ENCODE peak calls at places on chromosome X, in nine cellular contexts. A is AG09309; J is WTC11; Q is left lung; S is K562; W is CD4-positive, alpha-beta T cell; I is WERI-Rb-1; E is GM20000; V is bronchial epithelial cell. C is an unnamed sample.

GRCh38 chrX:80808854-80809493 is 703 bp downstream of the BRWD3 start:
- DNase-seq in E (no peak), J (peak), Q (no peak), V (peak), A (no peak), W (peak), I (peak), S (peak), C (peak)

GRCh38 chrX:46040001-46040400 is 505.2 kb downstream of the ZNF674 start:
- DNase-seq in A (no peak), V (peak), S (no peak), J (no peak), E (no peak), Q (no peak), I (no peak), W (no peak), C (no peak)

GRCh38 chrX:155094468-155095061 is 23.3 kb downstream of the BRCC3 start:
- DNase-seq in V (peak), I (peak), S (peak), E (no peak), J (no peak), W (no peak), A (no peak), Q (no peak), C (no peak)

GRCh38 chrX:7205037-7205577 is 57.2 kb upstream of the PUDP start:
- DNase-seq in V (no peak), W (no peak), J (no peak), A (no peak), E (no peak), S (no peak), I (no peak), Q (no peak), C (no peak)

GRCh38 chrX:136867096-136867491 is 13.4 kb downstream of the RBMX start:
- DNase-seq in W (no peak), Q (no peak), I (no peak), V (no peak), J (no peak), S (no peak), E (no peak), A (no peak), C (no peak)

GRCh38 chrX:31266172-31267076 is 194.6 kb upstream of the FTHL17 start:
- DNase-seq in J (peak), A (no peak), Q (peak), V (no peak), I (peak), W (no peak), E (peak), S (peak), C (peak)

GRCh38 chrX:13938766-13939530 is 90.7 kb downstream of the GEMIN8 start:
- DNase-seq in Q (no peak), E (peak), I (peak), J (no peak), V (no peak), W (no peak), A (no peak), S (no peak), C (no peak)

GRCh38 chrX:136622568-136622967 is 25.4 kb upstream of the CD40LG start:
- DNase-seq in I (no peak), V (no peak), W (no peak), J (no peak), Q (no peak), S (no peak), A (no peak), E (no peak), C (no peak)

GRCh38 chrX:40279091-40279430 is 181.3 kb upstream of the BCOR start:
- DNase-seq in J (no peak), W (no peak), Q (no peak), S (no peak), V (no peak), A (no peak), I (no peak), E (no peak), C (no peak)

GRCh38 chrX:133533249-133533648 is 118.0 kb upstream of the GPC4 start:
- DNase-seq in V (no peak), S (no peak), Q (no peak), I (no peak), E (no peak), J (no peak), W (no peak), A (no peak), C (no peak)

GRCh38 chrX:110081740-110082139 is 78.8 kb downstream of the TMEM164 start:
- DNase-seq in A (no peak), V (peak), E (no peak), W (no peak), S (no peak), I (no peak), J (no peak), Q (no peak), C (peak)

GRCh38 chrX:132561974-132562373 is 73.1 kb upstream of the MBNL3 start:
- DNase-seq in Q (no peak), J (no peak), A (no peak), E (no peak), V (no peak), W (no peak), I (no peak), S (no peak), C (no peak)

GRCh38 chrX:54358424-54359211 is 772 bp upstream of the WNK3 start:
- DNase-seq in S (no peak), Q (no peak), I (peak), W (peak), A (no peak), J (peak), V (peak), E (peak), C (peak)

GRCh38 chrX:132622130-132622529 is 133.3 kb upstream of the MBNL3 start:
- DNase-seq in A (no peak), S (peak), I (no peak), W (no peak), V (peak), E (no peak), J (no peak), Q (no peak), C (peak)

GRCh38 chrX:71171110-71171801 is 26.6 kb downstream of the NLGN3 start:
- DNase-seq in J (no peak), S (peak), Q (peak), V (no peak), W (no peak), E (no peak), I (no peak), A (no peak), C (no peak)

GRCh38 chrX:38968817-38969216 is 167.6 kb downstream of the MID1IP1 start:
- DNase-seq in Q (no peak), S (no peak), E (no peak), V (no peak), J (no peak), I (no peak), W (no peak), A (no peak), C (no peak)

GRCh38 chrX:134661295-134661694 is 3.0 kb upstream of the PLAC1 start:
- DNase-seq in S (no peak), I (no peak), J (no peak), V (no peak), A (no peak), E (no peak), Q (no peak), W (no peak), C (no peak)

GRCh38 chrX:65581661-65582339 is 47.2 kb upstream of the LAS1L start:
- DNase-seq in I (peak), Q (no peak), W (peak), V (peak), E (peak), J (peak), A (peak), S (peak), C (peak)

GRCh38 chrX:14026121-14026520 is 3.6 kb downstream of the GEMIN8 start:
- DNase-seq in A (no peak), V (no peak), J (no peak), I (no peak), W (no peak), S (no peak), Q (no peak), E (no peak), C (no peak)

GRCh38 chrX:40152706-40153334 is 55.1 kb upstream of the BCOR start:
- DNase-seq in W (no peak), V (no peak), E (peak), S (no peak), Q (peak), A (no peak), J (no peak), I (peak), C (no peak)

GRCh38 chrX:1041051-1041450 is 171.4 kb downstream of the CRLF2 start:
- DNase-seq in V (no peak), S (no peak), A (no peak), I (no peak), Q (no peak), J (no peak), E (no peak), W (no peak), C (no peak)

GRCh38 chrX:12975670-12975965 is 708 bp downstream of the TMSB4X start:
- DNase-seq in S (no peak), Q (peak), W (no peak), I (peak), J (no peak), A (no peak), E (no peak), V (no peak), C (no peak)

GRCh38 chrX:54495814-54496516 is at the start of gene FGD1:
- DNase-seq in S (peak), J (peak), W (peak), E (peak), Q (peak), I (peak), A (no peak), V (peak), C (peak)

GRCh38 chrX:148223361-148223760 is 242.2 kb downstream of the FMR1NB start:
- DNase-seq in J (no peak), S (no peak), A (no peak), Q (no peak), I (no peak), E (no peak), V (no peak), W (no peak), C (no peak)

GRCh38 chrX:16185725-16186136 is 18.4 kb downstream of the MAGEB17 start:
- DNase-seq in W (no peak), Q (no peak), J (no peak), A (peak), S (peak), V (peak), E (peak), I (no peak), C (peak)

GRCh38 chrX:17549005-17549685 is 174.1 kb downstream of the NHS start:
- DNase-seq in I (no peak), A (no peak), S (no peak), V (no peak), E (no peak), Q (no peak), W (no peak), J (no peak), C (no peak)

GRCh38 chrX:10137516-10137915 is 19.3 kb upstream of the CLCN4 start:
- DNase-seq in S (no peak), E (no peak), I (no peak), V (no peak), W (no peak), A (no peak), J (no peak), Q (no peak), C (no peak)

GRCh38 chrX:10135561-10136399 is 21.0 kb upstream of the CLCN4 start:
- DNase-seq in V (no peak), Q (no peak), J (no peak), S (no peak), W (no peak), E (no peak), A (no peak), I (no peak), C (no peak)

GRCh38 chrX:10130354-10130753 is 26.4 kb upstream of the CLCN4 start:
- DNase-seq in I (no peak), W (no peak), Q (no peak), S (no peak), A (no peak), J (no peak), E (no peak), V (no peak), C (no peak)

GRCh38 chrX:10134921-10135320 is 21.9 kb upstream of the CLCN4 start:
- DNase-seq in I (no peak), A (no peak), W (no peak), J (no peak), E (no peak), Q (no peak), S (no peak), V (no peak), C (no peak)

DNA sequence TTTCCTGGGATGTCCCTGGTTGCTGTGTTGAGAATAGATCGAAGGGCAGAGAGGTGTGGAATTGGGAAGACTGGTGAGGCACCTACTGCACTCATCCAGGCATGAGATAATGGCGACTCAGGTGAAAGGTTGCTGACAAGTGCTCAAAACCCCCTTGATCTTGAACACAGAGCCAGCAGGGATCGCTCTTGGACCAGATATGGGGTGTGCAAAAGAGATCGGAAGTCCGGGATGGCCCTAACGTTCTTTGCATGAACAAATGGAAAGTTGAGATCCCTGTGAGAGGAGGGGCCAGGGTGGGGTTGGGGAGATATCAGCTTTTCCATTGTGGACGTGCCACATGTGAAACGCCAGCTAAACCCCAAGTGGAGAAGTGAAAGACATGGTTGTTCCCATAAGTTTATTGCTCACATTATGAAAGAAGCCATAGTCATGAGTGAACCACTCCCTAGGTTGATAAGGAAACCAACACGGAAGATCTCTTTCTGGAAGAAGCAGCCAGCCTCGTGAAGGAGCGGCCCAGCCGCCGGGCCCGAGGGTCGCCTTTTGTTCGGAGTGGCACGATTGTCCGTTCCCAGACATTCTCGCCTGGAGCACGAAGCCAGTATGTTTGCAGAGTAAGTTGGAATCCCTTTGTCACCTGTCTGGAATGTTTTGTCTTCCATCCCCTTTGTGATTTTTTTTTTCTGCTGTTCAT is 22.6 kb upstream of the CLCN4 start:
- DNase-seq in V (no peak), S (peak), I (no peak), W (no peak), A (no peak), J (no peak), E (no peak), Q (no peak), C (no peak)
- TF ChIP-seq CTCF in V (no peak), S (peak), I (no peak), W (no peak), A (no peak), J (no peak), E (no peak), Q (no peak), C (no peak)

GRCh38 chrX:28408017-28408723 is 179.1 kb upstream of the IL1RAPL1 start:
- DNase-seq in V (no peak), E (no peak), I (no peak), A (no peak), S (no peak), Q (no peak), J (no peak), W (no peak), C (no peak)
- TF ChIP-seq CTCF in V (no peak), E (no peak), I (no peak), A (no peak), S (no peak), Q (no peak), J (no peak), W (no peak), C (no peak)

GRCh38 chrX:68487924-68488323 is 10.9 kb upstream of the YIPF6 start:
- DNase-seq in Q (no peak), V (no peak), E (no peak), J (no peak), I (no peak), A (no peak), W (no peak), S (no peak), C (no peak)

GRCh38 chrX:68487254-68487653 is 11.6 kb upstream of the YIPF6 start:
- DNase-seq in Q (no peak), J (no peak), S (no peak), A (no peak), V (no peak), W (no peak), I (no peak), E (no peak), C (no peak)

GRCh38 chrX:68492583-68492982 is 6.3 kb upstream of the YIPF6 start:
- DNase-seq in S (no peak), J (no peak), A (no peak), I (no peak), W (no peak), V (no peak), E (no peak), Q (no peak), C (no peak)

GRCh38 chrX:68490644-68491043 is 8.2 kb upstream of the YIPF6 start:
- DNase-seq in S (peak), I (peak), E (no peak), A (no peak), V (peak), W (no peak), J (no peak), Q (no peak), C (peak)

GRCh38 chrX:68488657-68489056 is 10.2 kb upstream of the YIPF6 start:
- DNase-seq in S (no peak), Q (no peak), V (no peak), E (no peak), I (no peak), J (no peak), W (no peak), A (no peak), C (no peak)
- TF ChIP-seq CTCF in S (no peak), Q (no peak), V (no peak), E (no peak), I (no peak), J (no peak), W (no peak), A (no peak), C (no peak)

DNA sequence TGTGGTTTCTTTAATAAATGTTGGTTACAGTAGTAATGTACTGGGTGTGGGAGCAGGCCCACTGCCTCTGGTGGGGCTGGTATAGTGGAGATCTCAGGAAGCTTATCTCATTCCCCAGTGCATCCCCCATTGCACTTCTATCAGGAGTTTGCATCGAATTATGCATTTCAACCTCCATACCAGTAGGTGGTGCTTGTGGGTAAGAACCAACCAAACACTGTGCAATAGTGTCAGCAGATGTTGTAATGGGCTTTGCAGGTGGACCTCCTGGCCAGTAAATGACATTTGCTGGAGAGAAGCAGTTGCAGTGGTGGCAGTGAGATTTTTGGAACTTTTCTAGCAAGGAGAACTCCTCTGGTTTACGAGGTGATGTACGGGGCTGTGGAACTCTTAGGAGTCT is 150.6 kb downstream of the POU3F4 start:
- DNase-seq in J (no peak), Q (no peak), E (peak), I (no peak), A (no peak), V (no peak), S (no peak), W (no peak), C (no peak)
- TF ChIP-seq CTCF in J (no peak), Q (no peak), E (no peak), I (peak), A (peak), V (no peak), S (no peak), W (no peak), C (no peak)

GRCh38 chrX:108165349-108166111 is 74.0 kb downstream of the ATG4A start:
- DNase-seq in Q (no peak), J (peak), V (no peak), S (peak), W (no peak), I (peak), A (no peak), E (no peak), C (peak)
- TF ChIP-seq CTCF in Q (no peak), J (no peak), V (peak), S (peak), W (no peak), I (peak), A (peak), E (no peak), C (no peak)

GRCh38 chrX:24173115-24173847 is 23.8 kb downstream of the ZFX start:
- DNase-seq in A (no peak), I (no peak), V (no peak), W (no peak), E (no peak), S (no peak), J (peak), Q (no peak), C (no peak)
- TF ChIP-seq CTCF in A (peak), I (peak), V (no peak), W (no peak), E (no peak), S (no peak), J (no peak), Q (no peak), C (no peak)